ENCODE peak calls at places on chromosome 13, in four cellular contexts. O, R, A and Z are unnamed samples.

GRCh38 chr13:32811297-32811800 is 204.9 kb upstream of the KL start:
- DNase-seq in O (no peak), R (peak; percentile 52), A (no peak), Z (no peak)

GRCh38 chr13:35566340-35566739 is 89.9 kb upstream of the MAB21L1 start:
- DNase-seq in O (no peak), R (no peak), A (no peak), Z (no peak)

GRCh38 chr13:20405691-20406090 is 120.0 kb downstream of the CRYL1 start:
- DNase-seq in O (no peak), R (no peak), A (peak; percentile 69), Z (no peak)

GRCh38 chr13:23506821-23507210 is 63.4 kb upstream of the TNFRSF19 start:
- DNase-seq in O (no peak), R (peak; percentile 81), A (no peak), Z (no peak)

GRCh38 chr13:99086869-99087129 is 108.9 kb upstream of the DOCK9 start:
- DNase-seq in O (peak; percentile 69), R (no peak), A (peak; percentile 43), Z (peak; percentile 63)

GRCh38 chr13:44140146-44140545 is 233.5 kb upstream of the SERP2 start:
- DNase-seq in O (no peak), R (no peak), A (peak; percentile 46), Z (no peak)

GRCh38 chr13:70237131-70237530 is 128.9 kb upstream of the KLHL1 start:
- DNase-seq in O (no peak), R (no peak), A (no peak), Z (no peak)

GRCh38 chr13:106357198-106357597 is 178.3 kb downstream of the EFNB2 start:
- DNase-seq in O (no peak), R (peak; percentile 23), A (no peak), Z (no peak)

GRCh38 chr13:45393941-45394570 is 24.1 kb downstream of the SLC25A30 start:
- DNase-seq in O (no peak), R (peak; percentile 57), A (peak; percentile 72), Z (no peak)

GRCh38 chr13:70527553-70527952 is 419.3 kb upstream of the KLHL1 start:
- DNase-seq in O (no peak), R (no peak), A (no peak), Z (no peak)

GRCh38 chr13:84607614-84608013 is 725.3 kb upstream of the SLITRK1 start:
- DNase-seq in O (no peak), R (peak; percentile 82), A (no peak), Z (no peak)

GRCh38 chr13:87674143-87674772 is 3.1 kb downstream of the SLITRK5 start:
- DNase-seq in O (no peak), R (no peak), A (peak; percentile 36), Z (no peak)

GRCh38 chr13:70203661-70204229 is 95.5 kb upstream of the KLHL1 start:
- DNase-seq in O (no peak), R (no peak), A (no peak), Z (no peak)

DNA sequence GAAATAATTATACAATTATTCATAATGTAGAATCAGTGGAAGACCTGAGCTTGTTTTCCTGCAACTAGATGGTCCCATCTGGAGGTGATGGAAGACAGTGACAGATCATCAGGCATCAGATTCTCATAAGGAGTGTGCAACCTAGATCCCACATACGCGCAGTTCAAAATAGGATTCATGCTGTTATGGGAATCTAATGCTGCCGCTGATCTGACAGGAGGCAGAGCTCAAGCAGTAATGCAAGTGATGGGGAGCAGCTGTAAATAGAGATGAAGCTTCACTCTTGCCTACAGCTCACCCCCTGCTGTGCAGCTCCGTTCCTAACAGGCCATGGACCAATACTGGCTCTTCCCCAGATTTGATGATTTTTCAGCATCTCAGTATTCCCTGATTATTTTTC is 208.4 kb upstream of the RXFP2 start:
- DNase-seq in O (no peak), R (no peak), A (no peak), Z (no peak)
- H3K27me3 ChIP-seq in O (no peaks in the 10 kb centered on the region), R (no peaks in the 10 kb centered on the region), A (no peaks in the 10 kb centered on the region), Z (no peaks in the 10 kb centered on the region)

GRCh38 chr13:111532111-111532510 is 211.7 kb downstream of the TEX29 start:
- DNase-seq in O (no peak), R (no peak), A (peak; percentile 41), Z (no peak)

GRCh38 chr13:111528513-111528912 is 208.1 kb downstream of the TEX29 start:
- DNase-seq in O (peak; percentile 24), R (no peak), A (no peak), Z (peak; percentile 35)

GRCh38 chr13:111530137-111530536 is 209.7 kb downstream of the TEX29 start:
- DNase-seq in O (no peak), R (no peak), A (peak; percentile 30), Z (no peak)

GRCh38 chr13:111533900-111534645 is 213.6 kb downstream of the TEX29 start:
- DNase-seq in O (no peak), R (no peak), A (no peak), Z (peak; percentile 49)

DNA sequence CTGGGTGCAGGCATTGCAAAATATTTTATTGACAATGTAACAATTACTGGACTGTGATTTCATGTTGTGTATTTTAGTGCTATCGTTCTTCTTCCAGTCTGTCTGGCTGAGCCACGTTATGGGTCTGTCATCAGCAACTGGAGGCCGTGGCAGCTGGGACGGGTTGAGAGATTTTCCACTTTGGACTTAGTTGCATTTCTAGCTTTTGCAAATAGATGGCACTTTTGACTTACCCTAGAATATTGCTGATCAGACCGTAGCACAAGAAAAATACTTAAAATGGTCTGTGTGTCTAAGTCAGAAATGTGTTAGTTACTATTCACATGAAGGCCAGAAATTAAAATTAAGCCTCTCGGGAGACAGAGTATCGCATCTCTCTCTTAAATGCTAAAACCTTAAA is 211.1 kb downstream of the TEX29 start:
- DNase-seq in O (no peak), R (peak; percentile 6), A (no peak), Z (no peak)
- H3K27me3 ChIP-seq in O (peaks cover 62% of the 10 kb centered on the region), R (peaks cover 13% of the 10 kb centered on the region), A (peaks cover 15% of the 10 kb centered on the region), Z (no peaks in the 10 kb centered on the region)

DNA sequence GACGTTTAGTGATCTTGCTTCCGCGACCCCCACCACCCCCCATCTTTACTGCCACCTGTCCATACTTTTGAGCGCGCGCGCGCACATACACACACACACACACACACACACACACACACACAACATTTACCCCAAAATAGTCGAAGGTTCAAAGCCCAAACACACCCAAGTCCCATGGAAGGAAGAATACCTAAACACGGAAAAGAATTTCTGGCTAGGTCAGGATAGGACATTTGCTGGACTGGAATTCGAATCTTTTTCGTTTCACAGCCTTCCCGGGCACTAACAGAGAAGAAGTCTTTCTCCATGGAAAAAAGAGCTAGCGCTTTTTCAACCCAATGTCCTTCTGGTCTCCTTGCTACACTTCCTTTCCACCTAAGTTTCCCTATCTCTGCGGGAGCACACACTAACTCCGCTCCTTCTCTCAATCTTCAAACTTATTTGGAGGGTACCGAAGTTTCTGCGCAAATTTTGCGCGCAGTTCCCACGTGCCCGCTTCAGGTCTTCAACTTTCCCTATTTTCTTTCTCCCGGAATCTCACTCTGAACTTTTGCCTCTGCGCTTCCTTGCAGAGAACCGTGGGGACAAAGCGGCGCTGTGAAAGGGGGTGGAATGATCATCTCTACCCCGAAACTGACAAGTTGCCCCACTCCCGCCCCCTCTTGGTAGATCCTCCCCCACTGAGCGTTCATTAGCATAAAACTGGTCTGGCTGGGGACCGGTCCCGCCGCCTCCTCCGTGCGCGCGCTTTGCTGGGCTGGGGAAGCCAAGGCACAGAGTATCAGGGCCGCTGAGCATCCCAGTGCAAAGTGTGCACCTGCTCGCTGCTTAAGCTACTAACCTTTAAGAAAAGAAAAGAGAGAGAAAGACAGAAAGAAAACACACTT is 2.7 kb downstream of the DACH1 start:
- DNase-seq in O (peak; percentile 66), R (no peak), A (peak; percentile 55), Z (peak; percentile 47)
- H3K27me3 ChIP-seq in O (peaks cover 15% of the 10 kb centered on the region), R (peaks cover 35% of the 10 kb centered on the region), A (peaks cover 24% of the 10 kb centered on the region), Z (no peaks in the 10 kb centered on the region)

GRCh38 chr13:27982361-27982760 is 6.1 kb downstream of the URAD start:
- DNase-seq in O (no peak), R (no peak), A (no peak), Z (no peak)
- H3K27me3 ChIP-seq in O (peaks cover 90% of the 10 kb centered on the region), R (peaks cover 60% of the 10 kb centered on the region), A (peaks cover 66% of the 10 kb centered on the region), Z (peaks cover 35% of the 10 kb centered on the region)